ENCODE peak calls at places on chromosome 11, in six cellular contexts. M is OCI-M1; I is DMS153; F is NCI-H526; Y is activated CD4-positive, alpha-beta T cell treated with anti-CD3 and anti-CD28 coated beads for 36 hours; N is NCI-H1092 treated with DMSO at 0.1 percent for 48 hours. L is an unnamed sample.

GRCh38 chr11:34928268-34928959 is 12.0 kb downstream of the PDHX start:
- DNase-seq in M (no peak), I (no peak), F (no peak), Y (no peak), N (no peak), L (no peak)

GRCh38 chr11:20205807-20206206 is 45.5 kb upstream of the DBX1 start:
- DNase-seq in M (no peak), I (no peak), F (no peak), Y (no peak), N (no peak), L (no peak)

GRCh38 chr11:70090989-70091388 is 12.9 kb downstream of the ANO1 start:
- DNase-seq in M (no peak), I (peak), F (peak), Y (no peak), N (peak), L (no peak)

GRCh38 chr11:76166314-76166713 is 40.0 kb downstream of the WNT11 start:
- DNase-seq in M (peak), I (no peak), F (no peak), Y (peak), N (no peak), L (no peak)

GRCh38 chr11:134040386-134041297 is 28.2 kb upstream of the JAM3 start:
- DNase-seq in M (no peak), I (no peak), F (no peak), Y (no peak), N (no peak), L (no peak)

GRCh38 chr11:122323754-122324421 is 207.9 kb upstream of the BLID start:
- DNase-seq in M (no peak), I (no peak), F (no peak), Y (no peak), N (no peak), L (no peak)

GRCh38 chr11:68632802-68633201 is 51.5 kb upstream of the GAL start:
- DNase-seq in M (peak), I (peak), F (peak), Y (peak), N (peak), L (peak)

GRCh38 chr11:34501500-34501899 is 12.1 kb downstream of the ELF5 start:
- DNase-seq in M (peak), I (no peak), F (no peak), Y (no peak), N (no peak), L (no peak)

GRCh38 chr11:1202776-1203504 is 19.9 kb upstream of the MUC5B start:
- DNase-seq in M (peak), I (no peak), F (peak), Y (peak), N (peak), L (peak)

GRCh38 chr11:84541711-84542340 is 1085.3 kb downstream of the DLG2 start:
- DNase-seq in M (no peak), I (no peak), F (no peak), Y (no peak), N (no peak), L (no peak)

GRCh38 chr11:19326499-19326898 is 85.8 kb upstream of the E2F8 start:
- DNase-seq in M (no peak), I (no peak), F (peak), Y (no peak), N (no peak), L (no peak)

GRCh38 chr11:93952082-93952780 is 68.9 kb upstream of the HEPHL1 start:
- DNase-seq in M (no peak), I (no peak), F (no peak), Y (no peak), N (no peak), L (no peak)

L was measured in ecto neural progenitor cell.